ENCODE peak calls at places on chromosomes 3 and 15, in five cellular contexts. A, Q, P, U and T are unnamed samples.

GRCh38 chr3:126925411-126926171 is 57.3 kb upstream of the PLXNA1 start:
- DNase-seq in A (no peak), Q (no peak), P (peak), U (no peak), T (no peak)

GRCh38 chr3:45241206-45241605 is 15.1 kb upstream of the TMEM158 start:
- DNase-seq in A (no peak), Q (no peak), P (no peak), U (no peak), T (no peak)

GRCh38 chr3:136350132-136350531 is 100.0 kb downstream of the PCCB start:
- DNase-seq in A (no peak), Q (no peak), P (peak), U (peak), T (no peak)

GRCh38 chr3:191239439-191240035 is 40.5 kb downstream of the OSTN start:
- DNase-seq in A (no peak), Q (no peak), P (no peak), U (no peak), T (peak)

GRCh38 chr15:85457392-85457968 is 77.1 kb downstream of the AKAP13 start:
- DNase-seq in A (no peak), Q (no peak), P (no peak), U (no peak), T (no peak)

GRCh38 chr15:37771462-37771861 is 163.0 kb upstream of the TMCO5A start:
- DNase-seq in A (no peak), Q (no peak), P (peak), U (no peak), T (no peak)

GRCh38 chr15:27272446-27272845 is 301.5 kb downstream of the GABRG3 start:
- DNase-seq in A (no peak), Q (no peak), P (no peak), U (no peak), T (no peak)

GRCh38 chr3:10459954-10460754 is 45.2 kb downstream of the ATP2B2 start:
- DNase-seq in A (peak), Q (no peak), P (peak), U (peak), T (peak)

GRCh38 chr3:120129718-120130117 is 35.5 kb upstream of the GSK3B start:
- DNase-seq in A (no peak), Q (no peak), P (peak), U (peak), T (no peak)

GRCh38 chr3:188510366-188510765 is 356.4 kb downstream of the LPP start:
- DNase-seq in A (no peak), Q (no peak), P (peak), U (peak), T (peak)

GRCh38 chr15:69943637-69944036 is 154.1 kb downstream of the TLE3 start:
- DNase-seq in A (no peak), Q (no peak), P (no peak), U (no peak), T (no peak)

DNA sequence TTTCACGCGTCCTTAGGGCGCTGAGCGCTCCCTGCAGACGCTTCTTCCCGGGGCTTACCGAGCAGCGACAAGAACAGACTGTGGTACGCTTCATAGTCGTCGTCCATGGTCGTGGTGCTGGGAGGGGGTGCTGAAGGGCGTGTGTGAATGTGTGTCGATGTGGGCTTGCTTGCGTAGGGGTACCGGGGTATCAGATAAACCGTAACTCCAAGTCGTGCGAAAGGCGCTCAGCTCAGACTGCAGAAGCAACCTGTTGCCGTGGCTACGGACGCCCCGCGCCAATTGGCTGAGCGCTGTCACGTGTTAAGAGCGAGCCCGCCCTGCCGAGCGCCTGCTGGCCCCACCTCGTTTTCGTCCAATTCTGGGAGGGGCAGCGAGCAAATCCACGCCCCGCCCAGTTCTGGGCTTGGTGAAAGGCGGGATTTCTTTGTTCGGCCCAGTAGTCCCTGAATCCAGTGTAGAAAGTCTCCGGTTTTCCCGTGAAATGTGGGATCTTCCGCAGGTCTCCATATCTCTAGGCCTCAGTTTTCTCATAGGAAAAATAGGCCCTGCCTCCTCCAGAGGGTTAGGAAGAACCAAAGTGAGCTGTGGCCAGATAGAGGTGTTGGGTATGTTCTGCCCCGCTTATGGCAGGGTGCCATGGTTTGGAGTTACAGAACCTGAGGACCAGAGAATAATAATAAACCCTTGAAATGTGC is at the start of gene EFCAB12:
- DNase-seq in A (peak), Q (peak), P (peak), U (peak), T (peak)
- H3K4me3 ChIP-seq in A (peak), Q (peak), P (peak), U (peak), T (peak)

GRCh38 chr3:24492971-24493551 is 1.6 kb downstream of the THRB start:
- DNase-seq in A (no peak), Q (no peak), P (peak), U (no peak), T (no peak)
- H3K4me3 ChIP-seq in A (no peak), Q (peak), P (peak), U (peak), T (peak)

DNA sequence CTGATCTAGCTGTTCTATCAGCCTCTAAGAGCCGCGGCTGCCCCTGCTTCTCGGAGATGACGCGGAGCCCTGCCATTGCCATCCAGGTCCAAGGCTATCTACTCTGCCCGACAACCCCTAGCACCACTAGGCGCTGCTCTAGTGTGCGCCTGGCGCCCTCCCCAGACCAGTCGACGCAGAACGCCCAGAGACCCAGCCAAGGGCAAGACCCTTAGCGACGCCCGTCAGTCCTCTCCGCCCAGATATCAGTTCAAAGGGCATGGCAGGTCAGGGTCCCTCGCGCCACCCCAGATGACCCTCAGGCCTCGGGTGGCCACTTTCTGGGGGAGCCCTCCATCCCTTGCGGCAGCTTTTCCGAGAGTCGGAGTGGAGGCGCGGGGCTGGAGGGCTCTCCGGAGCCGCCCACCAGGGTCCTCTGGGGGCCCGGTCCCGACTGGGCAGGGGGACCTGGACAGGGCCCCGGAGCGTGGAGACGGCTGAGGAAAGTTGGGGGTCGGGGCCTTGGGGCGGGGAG is 371 bp upstream of the CLSTN2 start:
- DNase-seq in A (no peak), Q (peak), P (peak), U (peak), T (no peak)
- H3K4me3 ChIP-seq in A (no peak), Q (peak), P (peak), U (peak), T (no peak)

GRCh38 chr15:99451484-99451883 is 114.3 kb upstream of the MEF2A start:
- DNase-seq in A (no peak), Q (no peak), P (no peak), U (no peak), T (no peak)

GRCh38 chr15:99450896-99451358 is 114.9 kb upstream of the MEF2A start:
- DNase-seq in A (peak), Q (no peak), P (peak), U (no peak), T (no peak)

GRCh38 chr15:99447497-99448371 is 118.0 kb upstream of the MEF2A start:
- DNase-seq in A (no peak), Q (no peak), P (no peak), U (no peak), T (no peak)

GRCh38 chr15:99452010-99452409 is 113.8 kb upstream of the MEF2A start:
- DNase-seq in A (no peak), Q (no peak), P (no peak), U (no peak), T (no peak)

DNA sequence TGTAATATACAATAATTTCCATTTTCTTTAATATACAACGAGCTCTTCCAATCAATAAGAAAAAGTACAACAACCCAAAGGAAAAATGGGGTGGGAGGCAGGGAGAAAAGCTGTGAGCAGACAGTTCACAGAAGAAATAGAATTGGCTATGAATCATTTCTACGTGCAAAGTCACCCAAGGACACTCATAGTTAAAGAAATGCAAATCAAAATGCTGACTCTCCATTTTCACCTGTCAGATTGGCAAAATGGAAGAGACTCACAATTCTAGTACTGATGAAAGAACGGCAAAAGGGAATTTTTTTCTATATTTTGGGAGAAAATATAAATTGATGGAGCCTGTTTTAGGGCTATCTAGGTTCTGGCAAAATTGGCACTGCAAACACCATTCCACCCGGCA is 116.3 kb upstream of the MEF2A start:
- DNase-seq in A (no peak), Q (no peak), P (peak), U (no peak), T (no peak)
- H3K4me3 ChIP-seq in A (no peak), Q (no peak), P (no peak), U (no peak), T (no peak)